ENCODE peak calls at places on chromosomes 16 and 17, in six cellular contexts. K is PC-3, O is left ventricle myocardium inferior, E is MM.1S, D is heart left ventricle, C is H9. S is an unnamed sample. For H3K4me1, the result is how much of the 10 kb centered on the place peaks cover.

GRCh38 chr17:5785343-5785742 is 201.0 kb upstream of the NLRP1 start:
- DNase-seq in K (peak), O (no peak), E (no peak), D (no peak), C (no peak), S (no peak)

GRCh38 chr17:55577011-55577586 is 65.8 kb upstream of the SMIM36 start:
- DNase-seq in K (peak), O (peak), E (peak), D (peak), C (no peak), S (no peak)

GRCh38 chr16:25011891-25012499 is 3.2 kb downstream of the ARHGAP17 start:
- DNase-seq in K (peak), O (no peak), E (no peak), D (no peak), C (no peak), S (no peak)

GRCh38 chr17:45018514-45019176 is 32.8 kb downstream of the DCAKD start:
- DNase-seq in K (peak), O (peak), E (no peak), D (peak), C (no peak), S (no peak)

GRCh38 chr17:39699818-39700147 is at the start of gene ERBB2:
- DNase-seq in K (peak), O (peak), E (no peak), D (peak), C (peak), S (no peak)

GRCh38 chr17:42577140-42577531 is 393 bp downstream of the PSMC3IP start:
- DNase-seq in K (peak), O (no peak), E (peak), D (peak), C (no peak), S (no peak)

GRCh38 chr17:13833921-13834320 is 232.2 kb upstream of the HS3ST3A1 start:
- DNase-seq in K (no peak), O (no peak), E (no peak), D (no peak), C (no peak), S (no peak)

GRCh38 chr16:84015399-84015798 is 27.2 kb downstream of the SLC38A8 start:
- DNase-seq in K (no peak), O (no peak), E (no peak), D (no peak), C (no peak), S (no peak)

GRCh38 chr16:76818611-76819181 is 372.3 kb upstream of the MON1B start:
- DNase-seq in K (no peak), O (no peak), E (no peak), D (no peak), C (no peak), S (no peak)

GRCh38 chr17:596763-597644 is 117.6 kb downstream of the VPS53 start:
- DNase-seq in K (peak), O (no peak), E (no peak), D (no peak), C (no peak), S (no peak)

GRCh38 chr16:83305092-83305491 is 502.7 kb upstream of the HSBP1 start:
- DNase-seq in K (no peak), O (no peak), E (no peak), D (no peak), C (no peak), S (no peak)

GRCh38 chr17:8925141-8925540 is 40.4 kb downstream of the PIK3R5 start:
- DNase-seq in K (no peak), O (no peak), E (no peak), D (no peak), C (no peak), S (no peak)

GRCh38 chr16:56838622-56839337 is 26.2 kb upstream of the SLC12A3 start:
- DNase-seq in K (no peak), O (no peak), E (no peak), D (no peak), C (no peak), S (no peak)

GRCh38 chr16:56832768-56833167 is 32.2 kb upstream of the SLC12A3 start:
- DNase-seq in K (no peak), O (no peak), E (no peak), D (no peak), C (no peak), S (no peak)

GRCh38 chr16:56833243-56833970 is 31.6 kb upstream of the SLC12A3 start:
- DNase-seq in K (no peak), O (no peak), E (no peak), D (no peak), C (no peak), S (no peak)

GRCh38 chr16:56835330-56835729 is 29.7 kb upstream of the SLC12A3 start:
- DNase-seq in K (no peak), O (no peak), E (no peak), D (no peak), C (no peak), S (no peak)

DNA sequence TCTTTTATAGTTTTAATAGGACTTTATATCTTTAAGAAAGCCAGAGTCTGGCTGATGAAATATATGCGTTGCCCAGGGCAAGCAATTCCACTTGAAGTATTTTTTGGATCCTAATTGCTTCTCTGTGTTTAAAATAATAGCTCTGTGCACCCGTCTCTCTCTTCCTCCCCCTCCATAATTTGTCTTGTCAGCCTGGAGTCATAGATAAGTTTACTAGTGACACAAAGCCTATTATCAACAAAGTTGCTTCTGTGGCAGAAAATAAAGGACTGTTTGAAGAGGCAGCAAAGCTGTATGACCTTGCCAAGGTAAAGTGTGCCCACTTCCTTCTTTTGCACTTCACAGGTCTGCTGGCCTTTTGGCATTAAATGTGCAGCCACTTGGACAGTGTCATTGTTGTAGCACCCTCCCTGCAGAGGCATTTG is 28.6 kb upstream of the SLC12A3 start:
- DNase-seq in K (no peak), O (no peak), E (no peak), D (no peak), C (no peak), S (no peak)
- TF ChIP-seq CTCF in K (no peak), O (no peak), E (no peak), D (no peak), C (no peak), S (no peak)

DNA sequence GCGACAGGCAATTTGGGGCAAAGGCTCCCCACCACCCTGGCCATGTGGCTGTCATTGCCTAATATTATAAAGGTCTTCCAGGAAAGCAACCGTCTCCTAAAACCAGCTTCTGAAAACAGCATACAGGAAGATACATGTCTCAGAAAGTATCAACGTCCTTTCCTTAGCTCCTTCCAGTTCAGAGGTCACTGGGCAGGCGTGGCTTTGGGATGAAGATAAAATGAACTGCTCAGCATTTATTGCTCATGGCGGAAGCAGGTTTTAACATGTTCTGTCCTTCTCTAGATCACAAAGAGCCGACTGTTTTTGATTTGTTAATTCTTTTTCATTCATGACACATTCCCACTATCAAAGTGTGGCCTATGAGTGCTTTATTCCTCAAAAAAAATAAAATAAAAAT is 8.0 kb downstream of the CFAP20 start:
- DNase-seq in K (no peak), O (no peak), E (no peak), D (no peak), C (no peak), S (no peak)
- H3K4me1 ChIP-seq in K (under half), O (half or more), E (under half), D (half or more), C (under half), S (half or more)

DNA sequence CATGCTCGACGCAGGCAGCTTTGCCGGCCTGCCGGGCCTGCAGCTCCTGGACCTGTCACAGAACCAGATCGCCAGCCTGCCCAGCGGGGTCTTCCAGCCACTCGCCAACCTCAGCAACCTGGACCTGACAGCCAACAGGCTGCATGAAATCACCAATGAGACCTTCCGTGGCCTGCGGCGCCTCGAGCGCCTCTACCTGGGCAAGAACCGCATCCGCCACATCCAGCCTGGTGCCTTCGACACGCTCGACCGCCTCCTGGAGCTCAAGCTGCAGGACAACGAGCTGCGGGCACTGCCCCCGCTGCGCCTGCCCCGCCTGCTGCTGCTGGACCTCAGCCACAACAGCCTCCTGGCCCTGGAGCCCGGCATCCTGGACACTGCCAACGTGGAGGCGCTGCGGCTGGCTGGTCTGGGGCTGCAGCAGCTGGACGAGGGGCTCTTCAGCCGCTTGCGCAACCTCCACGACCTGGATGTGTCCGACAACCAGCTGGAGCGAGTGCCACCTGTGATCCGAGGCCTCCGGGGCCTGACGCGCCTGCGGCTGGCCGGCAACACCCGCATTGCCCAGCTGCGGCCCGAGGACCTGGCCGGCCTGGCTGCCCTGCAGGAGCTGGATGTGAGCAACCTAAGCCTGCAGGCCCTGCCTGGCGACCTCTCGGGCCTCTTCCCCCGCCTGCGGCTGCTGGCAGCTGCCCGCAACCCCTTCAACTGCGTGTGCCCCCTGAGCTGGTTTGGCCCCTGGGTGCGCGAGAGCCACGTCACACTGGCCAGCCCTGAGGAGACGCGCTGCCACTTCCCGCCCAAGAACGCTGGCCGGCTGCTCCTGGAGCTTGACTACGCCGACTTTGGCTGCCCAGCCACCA is 9.7 kb downstream of the VASN start:
- DNase-seq in K (no peak), O (no peak), E (no peak), D (peak), C (no peak), S (no peak)
- TF ChIP-seq CTCF in K (no peak), O (no peak), E (no peak), D (no peak), C (no peak), S (no peak)

GRCh38 chr17:78299052-78299451 is 60.8 kb downstream of the SOCS3 start:
- DNase-seq in K (no peak), O (no peak), E (no peak), D (no peak), C (no peak), S (no peak)

GRCh38 chr17:78301821-78302213 is 58.1 kb downstream of the SOCS3 start:
- DNase-seq in K (no peak), O (no peak), E (no peak), D (no peak), C (no peak), S (no peak)

GRCh38 chr17:78304549-78305037 is 55.3 kb downstream of the SOCS3 start:
- DNase-seq in K (no peak), O (peak), E (no peak), D (peak), C (no peak), S (no peak)

GRCh38 chr17:78302478-78302877 is 57.4 kb downstream of the SOCS3 start:
- DNase-seq in K (no peak), O (no peak), E (no peak), D (no peak), C (no peak), S (no peak)

GRCh38 chr17:78300962-78301820 is 58.7 kb downstream of the SOCS3 start:
- DNase-seq in K (peak), O (no peak), E (no peak), D (no peak), C (no peak), S (no peak)
- H3K4me1 ChIP-seq in K (under half), O (under half), E (under half), D (under half), C (under half), S (under half)

GRCh38 chr16:55019419-55020131 is 88.9 kb downstream of the IRX5 start:
- DNase-seq in K (no peak), O (no peak), E (no peak), D (no peak), C (no peak), S (no peak)

GRCh38 chr16:55018881-55019280 is 88.2 kb downstream of the IRX5 start:
- DNase-seq in K (no peak), O (no peak), E (no peak), D (no peak), C (no peak), S (no peak)

DNA sequence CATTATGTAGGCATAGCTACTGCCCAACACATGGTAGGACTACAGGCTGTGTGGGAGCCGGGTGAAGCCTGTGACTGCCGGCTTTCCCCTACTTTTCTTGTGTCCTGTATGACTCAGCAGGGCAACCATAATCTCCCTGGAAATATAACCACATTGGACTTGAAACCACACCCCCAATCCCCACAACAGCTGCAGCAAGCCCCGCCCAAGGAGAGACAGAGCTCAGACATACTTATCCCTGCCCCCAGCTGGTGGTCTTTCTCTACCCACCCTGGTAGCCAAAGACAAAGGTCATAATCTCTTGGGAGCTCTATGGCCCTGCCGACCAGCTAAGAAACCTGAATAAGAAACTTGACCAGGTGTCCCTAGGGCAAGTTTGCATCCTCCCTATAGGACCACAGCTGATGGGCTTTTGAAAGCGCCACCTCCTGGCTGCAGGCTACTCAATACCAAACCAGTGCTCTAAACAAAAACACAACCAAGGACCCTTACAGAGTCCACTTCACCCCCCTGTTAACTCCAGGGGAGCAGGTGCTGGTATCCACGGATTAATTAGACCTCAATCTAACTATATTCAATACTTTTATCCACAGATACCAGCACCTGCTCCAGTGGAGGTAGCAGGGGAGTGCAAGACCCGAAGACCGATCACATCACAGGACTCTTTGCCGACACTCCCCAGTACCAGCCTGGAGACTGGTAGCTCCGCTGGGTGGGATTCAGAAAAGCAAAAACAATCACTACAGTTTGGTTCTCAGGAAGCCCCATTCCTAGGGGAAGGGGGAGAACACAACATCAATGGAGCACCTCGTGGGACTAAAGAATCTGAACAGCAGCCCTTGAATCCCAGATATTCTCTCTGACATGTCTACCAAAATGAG is 91.2 kb downstream of the IRX5 start:
- DNase-seq in K (peak), O (no peak), E (no peak), D (no peak), C (peak), S (no peak)
- TF ChIP-seq CTCF in K (no peak), O (no peak), E (no peak), D (no peak), C (peak), S (no peak)

GRCh38 chr17:7842380-7842949 is 8.4 kb downstream of the KDM6B start:
- DNase-seq in K (peak), O (peak), E (peak), D (peak), C (no peak), S (no peak)

GRCh38 chr17:7841309-7841621 is 7.2 kb downstream of the KDM6B start:
- DNase-seq in K (no peak), O (no peak), E (no peak), D (no peak), C (no peak), S (no peak)

GRCh38 chr17:7840875-7841274 is 6.9 kb downstream of the KDM6B start:
- DNase-seq in K (no peak), O (no peak), E (no peak), D (no peak), C (no peak), S (no peak)

GRCh38 chr17:7842950-7843535 is 9.0 kb downstream of the KDM6B start:
- DNase-seq in K (no peak), O (peak), E (peak), D (peak), C (peak), S (no peak)

GRCh38 chr17:7841622-7842379 is 7.8 kb downstream of the KDM6B start:
- DNase-seq in K (peak), O (peak), E (peak), D (peak), C (peak), S (no peak)
- H3K4me1 ChIP-seq in K (under half), O (half or more), E (under half), D (half or more), C (under half), S (under half)

DNA sequence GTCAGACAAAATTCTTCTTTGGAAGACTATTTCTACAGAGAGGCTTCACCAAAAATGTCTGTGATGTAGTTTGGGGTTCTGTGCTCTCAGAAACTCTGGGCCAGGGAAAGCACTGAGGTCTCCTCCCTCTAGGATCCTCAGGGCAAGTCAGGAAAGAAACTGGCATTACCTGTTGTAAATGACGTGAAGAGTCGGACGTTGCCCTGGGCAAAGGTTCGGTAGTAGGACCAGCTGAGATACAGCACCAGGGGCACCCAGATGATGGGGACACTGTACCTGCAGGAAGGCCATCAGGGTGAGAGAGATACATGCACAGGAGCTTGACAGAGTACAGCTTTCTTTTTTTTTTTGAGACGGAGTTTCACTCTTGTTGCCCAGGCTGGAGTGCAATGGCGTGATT is 25.4 kb upstream of the MLKL start:
- DNase-seq in K (no peak), O (no peak), E (no peak), D (no peak), C (no peak), S (no peak)
- TF ChIP-seq CTCF in K (no peak), O (no peak), E (no peak), D (no peak), C (no peak), S (no peak)

S was measured in esophagus squamous epithelium.